ENCODE peak calls at places on chromosomes 16 and 17, in nine cellular contexts. U, R, L, P, K, H, J, G and D are unnamed samples.

GRCh38 chr17:39636587-39636926 is 387 bp upstream of the STARD3 start:
- DNase-seq in U (no peak), H (no peak), L (no peak), J (no peak), R (no peak), K (no peak), P (no peak), G (no peak), D (no peak)

GRCh38 chr16:54928421-54929089 is 2.1 kb upstream of the IRX5 start:
- DNase-seq in R (peak; percentile 61), K (no peak), G (no peak), U (peak; percentile 51), H (no peak), P (peak; percentile 40), L (no peak), J (peak; percentile 78), D (no peak)

GRCh38 chr17:65457635-65458257 is 103.7 kb downstream of the AXIN2 start:
- DNase-seq in L (no peak), H (no peak), U (no peak), P (no peak), J (no peak), R (no peak), G (no peak), K (no peak), D (no peak)

GRCh38 chr17:64531955-64532371 is 25.2 kb downstream of the CEP95 start:
- DNase-seq in K (no peak), P (no peak), U (no peak), L (no peak), R (no peak), J (no peak), G (no peak), H (no peak), D (no peak)

GRCh38 chr16:24805484-24805883 is 40.3 kb upstream of the SLC5A11 start:
- DNase-seq in J (no peak), H (no peak), L (no peak), P (no peak), R (no peak), G (no peak), K (no peak), U (no peak), D (no peak)

GRCh38 chr16:592518-593306 is 2.8 kb downstream of the RAB40C start:
- DNase-seq in J (peak; percentile 89), U (no peak), K (no peak), P (peak; percentile 50), H (no peak), R (peak; percentile 99), L (no peak), G (no peak), D (no peak)

GRCh38 chr16:2779978-2780898 is 3.2 kb upstream of the ELOB start:
- DNase-seq in G (no peak), R (no peak), U (peak; percentile 7), H (no peak), L (no peak), K (no peak), P (no peak), J (no peak), D (no peak)

GRCh38 chr17:8479431-8479947 is 43.8 kb downstream of the NDEL1 start:
- DNase-seq in L (no peak), R (no peak), H (no peak), J (no peak), G (no peak), U (peak; percentile 53), K (no peak), P (no peak), D (no peak)

GRCh38 chr16:85471469-85472431 is 141.4 kb upstream of the GSE1 start:
- DNase-seq in L (no peak), U (no peak), H (no peak), P (peak; percentile 51), G (no peak), R (peak; percentile 25), J (peak; percentile 83), K (no peak), D (no peak)

GRCh38 chr17:32672701-32673100 is 185.9 kb downstream of the CDK5R1 start:
- DNase-seq in K (no peak), P (no peak), U (no peak), G (no peak), H (no peak), J (no peak), L (no peak), R (no peak), D (no peak)

GRCh38 chr16:55116165-55116894 is 185.7 kb downstream of the IRX5 start:
- DNase-seq in K (no peak), J (no peak), R (peak; percentile 2), G (no peak), L (no peak), U (no peak), H (no peak), P (no peak), D (no peak)

GRCh38 chr16:24188143-24188542 is 68.0 kb upstream of the CACNG3 start:
- DNase-seq in U (no peak), P (no peak), K (no peak), J (no peak), G (no peak), L (no peak), R (no peak), H (no peak), D (no peak)

GRCh38 chr17:67289174-67289876 is 44.3 kb upstream of the HELZ start:
- DNase-seq in U (peak; percentile 82), L (no peak), R (no peak), J (peak; percentile 33), K (no peak), G (no peak), H (peak; percentile 75), P (peak; percentile 78), D (no peak)

GRCh38 chr17:13016881-13017622 is 775 bp downstream of the ELAC2 start:
- DNase-seq in J (no peak), P (no peak), H (no peak), G (peak; percentile 17), U (no peak), R (peak; percentile 47), L (no peak), K (no peak), D (no peak)